ENCODE peak calls at places on chromosomes 11 and 22, in six cellular contexts. One of them, this sample, is unnamed. For H3K4me1 and H3K36me3, the result is how much of the 10 kb centered on the place peaks cover.

GRCh38 chr11:120134931-120135228 is 3.0 kb downstream of the TRIM29 start:
- DNase-seq in fibroblast of lung: no peak
- DNase-seq in Peyer's patch: peak
- DNase-seq in testis: peak
- DNase-seq in suprapubic skin: no peak
- DNase-seq in neuronal stem cell: no peak
- DNase-seq in this sample: no peak

GRCh38 chr22:38317995-38318715 is 922 bp upstream of the CSNK1E start:
- DNase-seq in Peyer's patch: no peak
- DNase-seq in suprapubic skin: no peak
- DNase-seq in fibroblast of lung: peak
- DNase-seq in testis: peak
- DNase-seq in neuronal stem cell: no peak
- DNase-seq in this sample: peak

GRCh38 chr22:19048531-19048930 is 73.7 kb downstream of the DGCR2 start:
- DNase-seq in Peyer's patch: no peak
- DNase-seq in fibroblast of lung: no peak
- DNase-seq in testis: no peak
- DNase-seq in suprapubic skin: no peak
- DNase-seq in neuronal stem cell: no peak
- DNase-seq in this sample: peak

GRCh38 chr11:116406042-116406441 is 366.7 kb downstream of the BUD13 start:
- DNase-seq in fibroblast of lung: no peak
- DNase-seq in Peyer's patch: no peak
- DNase-seq in neuronal stem cell: no peak
- DNase-seq in suprapubic skin: no peak
- DNase-seq in testis: no peak
- DNase-seq in this sample: no peak

GRCh38 chr22:48720662-48721393 is 1106.8 kb downstream of the BRD1 start:
- DNase-seq in testis: no peak
- DNase-seq in Peyer's patch: no peak
- DNase-seq in suprapubic skin: no peak
- DNase-seq in neuronal stem cell: no peak
- DNase-seq in fibroblast of lung: no peak
- DNase-seq in this sample: no peak

GRCh38 chr22:32411388-32411787 is 659 bp downstream of the RTCB start:
- DNase-seq in Peyer's patch: no peak
- DNase-seq in fibroblast of lung: peak
- DNase-seq in testis: no peak
- DNase-seq in suprapubic skin: no peak
- DNase-seq in neuronal stem cell: no peak
- DNase-seq in this sample: no peak

GRCh38 chr11:86167499-86168161 is 76.9 kb upstream of the EED start:
- DNase-seq in suprapubic skin: no peak
- DNase-seq in Peyer's patch: no peak
- DNase-seq in testis: no peak
- DNase-seq in neuronal stem cell: no peak
- DNase-seq in fibroblast of lung: no peak
- DNase-seq in this sample: peak

GRCh38 chr11:43823316-43823715 is 57.3 kb upstream of the ALKBH3 start:
- DNase-seq in suprapubic skin: no peak
- DNase-seq in fibroblast of lung: no peak
- DNase-seq in neuronal stem cell: no peak
- DNase-seq in Peyer's patch: no peak
- DNase-seq in testis: no peak
- DNase-seq in this sample: no peak

GRCh38 chr22:18111759-18112330 is 1.2 kb downstream of the TUBA8 start:
- DNase-seq in Peyer's patch: no peak
- DNase-seq in fibroblast of lung: no peak
- DNase-seq in suprapubic skin: no peak
- DNase-seq in testis: no peak
- DNase-seq in neuronal stem cell: no peak
- DNase-seq in this sample: no peak

GRCh38 chr11:118791961-118792578 is 1.1 kb upstream of the DDX6 start:
- DNase-seq in Peyer's patch: peak
- DNase-seq in neuronal stem cell: peak
- DNase-seq in testis: peak
- DNase-seq in suprapubic skin: peak
- DNase-seq in fibroblast of lung: no peak
- DNase-seq in this sample: peak

GRCh38 chr11:86492370-86493030 is 117.8 kb downstream of the CCDC81 start:
- DNase-seq in testis: no peak
- DNase-seq in neuronal stem cell: no peak
- DNase-seq in suprapubic skin: no peak
- DNase-seq in Peyer's patch: no peak
- DNase-seq in fibroblast of lung: peak
- DNase-seq in this sample: no peak

GRCh38 chr11:113181094-113181493 is 133.3 kb upstream of the TTC12 start:
- DNase-seq in suprapubic skin: no peak
- DNase-seq in neuronal stem cell: no peak
- DNase-seq in Peyer's patch: no peak
- DNase-seq in testis: no peak
- DNase-seq in fibroblast of lung: no peak
- DNase-seq in this sample: no peak

GRCh38 chr11:3227568-3228444 is 4.4 kb downstream of the MRGPRE start:
- DNase-seq in suprapubic skin: no peak
- DNase-seq in Peyer's patch: no peak
- DNase-seq in neuronal stem cell: no peak
- DNase-seq in fibroblast of lung: no peak
- DNase-seq in testis: no peak
- DNase-seq in this sample: no peak

GRCh38 chr22:37496651-37497599 is 10.7 kb upstream of the MFNG start:
- DNase-seq in suprapubic skin: no peak
- DNase-seq in testis: no peak
- DNase-seq in Peyer's patch: no peak
- DNase-seq in fibroblast of lung: peak
- DNase-seq in neuronal stem cell: no peak
- DNase-seq in this sample: no peak

GRCh38 chr11:35106595-35106994 is 32.4 kb upstream of the CD44 start:
- DNase-seq in suprapubic skin: no peak
- DNase-seq in fibroblast of lung: no peak
- DNase-seq in testis: no peak
- DNase-seq in neuronal stem cell: no peak
- DNase-seq in Peyer's patch: peak
- DNase-seq in this sample: no peak

GRCh38 chr11:127383026-127383425 is 382.5 kb upstream of the KIRREL3 start:
- DNase-seq in testis: no peak
- DNase-seq in Peyer's patch: no peak
- DNase-seq in suprapubic skin: no peak
- DNase-seq in fibroblast of lung: peak
- DNase-seq in neuronal stem cell: no peak
- DNase-seq in this sample: no peak

GRCh38 chr11:102268083-102268984 is 49.0 kb upstream of the BIRC3 start:
- DNase-seq in neuronal stem cell: peak
- DNase-seq in suprapubic skin: peak
- DNase-seq in fibroblast of lung: peak
- DNase-seq in testis: peak
- DNase-seq in Peyer's patch: peak
- DNase-seq in this sample: peak

GRCh38 chr22:19174106-19175025 is 4.2 kb downstream of the SLC25A1 start:
- DNase-seq in testis: peak
- DNase-seq in suprapubic skin: no peak
- DNase-seq in neuronal stem cell: no peak
- DNase-seq in fibroblast of lung: peak
- DNase-seq in Peyer's patch: peak
- DNase-seq in this sample: peak

GRCh38 chr11:85821636-85822035 is 10.7 kb upstream of the SYTL2 start:
- DNase-seq in suprapubic skin: no peak
- DNase-seq in testis: no peak
- DNase-seq in fibroblast of lung: peak
- DNase-seq in neuronal stem cell: no peak
- DNase-seq in Peyer's patch: no peak
- DNase-seq in this sample: no peak

GRCh38 chr22:50016988-50017700 is 4.6 kb upstream of the IL17REL start:
- DNase-seq in testis: no peak
- DNase-seq in neuronal stem cell: no peak
- DNase-seq in fibroblast of lung: peak
- DNase-seq in suprapubic skin: no peak
- DNase-seq in Peyer's patch: peak
- DNase-seq in this sample: peak

GRCh38 chr22:29308148-29308790 is 1.8 kb downstream of the GAS2L1 start:
- DNase-seq in testis: no peak
- DNase-seq in neuronal stem cell: no peak
- DNase-seq in fibroblast of lung: no peak
- DNase-seq in suprapubic skin: no peak
- DNase-seq in Peyer's patch: no peak
- DNase-seq in this sample: no peak
- H3K4me1 ChIP-seq in testis: under half
- H3K4me1 ChIP-seq in neuronal stem cell: under half
- H3K4me1 ChIP-seq in fibroblast of lung: under half
- H3K4me1 ChIP-seq in suprapubic skin: half or more
- H3K4me1 ChIP-seq in Peyer's patch: half or more
- H3K4me1 ChIP-seq in this sample: under half

GRCh38 chr11:997907-998306 is 38.6 kb downstream of the MUC6 start:
- DNase-seq in fibroblast of lung: no peak
- DNase-seq in testis: no peak
- DNase-seq in Peyer's patch: no peak
- DNase-seq in neuronal stem cell: no peak
- DNase-seq in suprapubic skin: no peak
- DNase-seq in this sample: no peak
- H3K36me3 ChIP-seq in fibroblast of lung: under half
- H3K36me3 ChIP-seq in testis: under half
- H3K36me3 ChIP-seq in Peyer's patch: under half
- H3K36me3 ChIP-seq in neuronal stem cell: half or more
- H3K36me3 ChIP-seq in suprapubic skin: half or more
- H3K36me3 ChIP-seq in this sample: under half

GRCh38 chr22:43243275-43243768 is 56.4 kb upstream of the TTLL12 start:
- DNase-seq in neuronal stem cell: no peak
- DNase-seq in testis: no peak
- DNase-seq in suprapubic skin: no peak
- DNase-seq in Peyer's patch: no peak
- DNase-seq in fibroblast of lung: no peak
- DNase-seq in this sample: no peak
- H3K4me1 ChIP-seq in neuronal stem cell: under half
- H3K4me1 ChIP-seq in testis: under half
- H3K4me1 ChIP-seq in suprapubic skin: under half
- H3K4me1 ChIP-seq in Peyer's patch: under half
- H3K4me1 ChIP-seq in fibroblast of lung: under half
- H3K4me1 ChIP-seq in this sample: under half

GRCh38 chr11:62854825-62855570 is 15.6 kb upstream of the WDR74 start:
- DNase-seq in neuronal stem cell: no peak
- DNase-seq in fibroblast of lung: no peak
- DNase-seq in Peyer's patch: no peak
- DNase-seq in suprapubic skin: no peak
- DNase-seq in testis: no peak
- DNase-seq in this sample: no peak
- H3K36me3 ChIP-seq in neuronal stem cell: half or more
- H3K36me3 ChIP-seq in fibroblast of lung: under half
- H3K36me3 ChIP-seq in Peyer's patch: under half
- H3K36me3 ChIP-seq in suprapubic skin: under half
- H3K36me3 ChIP-seq in testis: under half
- H3K36me3 ChIP-seq in this sample: under half

GRCh38 chr11:79198898-79199250 is 242.0 kb downstream of the TENM4 start:
- DNase-seq in suprapubic skin: no peak
- DNase-seq in testis: no peak
- DNase-seq in fibroblast of lung: peak
- DNase-seq in neuronal stem cell: no peak
- DNase-seq in Peyer's patch: no peak
- DNase-seq in this sample: no peak
- H3K4me1 ChIP-seq in suprapubic skin: under half
- H3K4me1 ChIP-seq in testis: under half
- H3K4me1 ChIP-seq in fibroblast of lung: under half
- H3K4me1 ChIP-seq in neuronal stem cell: under half
- H3K4me1 ChIP-seq in Peyer's patch: under half
- H3K4me1 ChIP-seq in this sample: under half

GRCh38 chr11:66477256-66478201 is 2.7 kb upstream of the DPP3 start:
- DNase-seq in Peyer's patch: no peak
- DNase-seq in suprapubic skin: no peak
- DNase-seq in fibroblast of lung: no peak
- DNase-seq in neuronal stem cell: no peak
- DNase-seq in testis: no peak
- DNase-seq in this sample: no peak

GRCh38 chr11:66476841-66477251 is 3.4 kb upstream of the DPP3 start:
- DNase-seq in Peyer's patch: no peak
- DNase-seq in suprapubic skin: no peak
- DNase-seq in neuronal stem cell: no peak
- DNase-seq in fibroblast of lung: no peak
- DNase-seq in testis: no peak
- DNase-seq in this sample: no peak

GRCh38 chr11:66475349-66476172 is 4.7 kb upstream of the DPP3 start:
- DNase-seq in neuronal stem cell: no peak
- DNase-seq in fibroblast of lung: no peak
- DNase-seq in testis: no peak
- DNase-seq in suprapubic skin: no peak
- DNase-seq in Peyer's patch: no peak
- DNase-seq in this sample: no peak

GRCh38 chr11:66473608-66474525 is 6.4 kb upstream of the DPP3 start:
- DNase-seq in neuronal stem cell: no peak
- DNase-seq in suprapubic skin: no peak
- DNase-seq in fibroblast of lung: no peak
- DNase-seq in Peyer's patch: no peak
- DNase-seq in testis: no peak
- DNase-seq in this sample: no peak

GRCh38 chr11:66476173-66476840 is 3.9 kb upstream of the DPP3 start:
- DNase-seq in fibroblast of lung: no peak
- DNase-seq in suprapubic skin: no peak
- DNase-seq in testis: no peak
- DNase-seq in neuronal stem cell: no peak
- DNase-seq in Peyer's patch: no peak
- DNase-seq in this sample: no peak
- H3K36me3 ChIP-seq in fibroblast of lung: under half
- H3K36me3 ChIP-seq in suprapubic skin: under half
- H3K36me3 ChIP-seq in testis: under half
- H3K36me3 ChIP-seq in neuronal stem cell: half or more
- H3K36me3 ChIP-seq in Peyer's patch: under half
- H3K36me3 ChIP-seq in this sample: under half

GRCh38 chr11:75160880-75161279 is 10.0 kb downstream of the SLCO2B1 start:
- DNase-seq in testis: no peak
- DNase-seq in Peyer's patch: no peak
- DNase-seq in neuronal stem cell: no peak
- DNase-seq in fibroblast of lung: no peak
- DNase-seq in suprapubic skin: no peak
- DNase-seq in this sample: no peak

GRCh38 chr11:75155570-75156422 is 4.9 kb downstream of the SLCO2B1 start:
- DNase-seq in suprapubic skin: no peak
- DNase-seq in Peyer's patch: no peak
- DNase-seq in fibroblast of lung: no peak
- DNase-seq in neuronal stem cell: no peak
- DNase-seq in testis: no peak
- DNase-seq in this sample: peak

GRCh38 chr11:75159081-75159953 is 8.4 kb downstream of the SLCO2B1 start:
- DNase-seq in fibroblast of lung: no peak
- DNase-seq in neuronal stem cell: no peak
- DNase-seq in suprapubic skin: no peak
- DNase-seq in testis: no peak
- DNase-seq in Peyer's patch: no peak
- DNase-seq in this sample: no peak

GRCh38 chr11:75160328-75160757 is 9.4 kb downstream of the SLCO2B1 start:
- DNase-seq in neuronal stem cell: no peak
- DNase-seq in testis: no peak
- DNase-seq in fibroblast of lung: no peak
- DNase-seq in Peyer's patch: no peak
- DNase-seq in suprapubic skin: no peak
- DNase-seq in this sample: no peak

DNA sequence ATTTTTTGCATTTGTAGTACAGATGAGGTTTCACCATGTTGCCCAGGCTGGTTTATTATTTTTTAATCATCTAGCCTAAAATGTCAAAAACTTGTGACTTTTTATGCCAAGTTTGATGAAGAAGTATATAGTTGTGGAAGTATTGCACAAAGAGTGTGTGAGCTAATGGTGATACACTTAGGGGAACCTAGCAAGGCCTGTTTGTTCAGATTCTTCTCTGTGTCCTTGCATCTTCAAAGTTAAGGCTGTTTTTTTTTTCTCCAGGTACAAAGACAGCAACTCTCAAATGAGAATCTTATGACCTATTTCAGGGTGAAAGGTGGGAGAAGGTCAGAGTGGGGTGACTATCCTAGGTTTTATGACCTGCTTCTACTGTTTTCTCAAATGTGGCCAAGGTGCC is 7.3 kb downstream of the SLCO2B1 start:
- DNase-seq in neuronal stem cell: no peak
- DNase-seq in Peyer's patch: no peak
- DNase-seq in testis: no peak
- DNase-seq in suprapubic skin: no peak
- DNase-seq in fibroblast of lung: no peak
- DNase-seq in this sample: no peak
- H3K4me1 ChIP-seq in neuronal stem cell: under half
- H3K4me1 ChIP-seq in Peyer's patch: half or more
- H3K4me1 ChIP-seq in testis: under half
- H3K4me1 ChIP-seq in suprapubic skin: under half
- H3K4me1 ChIP-seq in fibroblast of lung: under half
- H3K4me1 ChIP-seq in this sample: under half